ENCODE peak calls at places on chromosomes 1 and 21, in seven cellular contexts. K, R, W, C, U, E and A are unnamed samples.

GRCh38 chr1:225156254-225156653 is 226.8 kb downstream of the DNAH14 start:
- DNase-seq in E (no peak), K (no peak), R (no peak), W (no peak), C (peak; percentile 70), U (no peak), A (no peak)

GRCh38 chr1:97943354-97943753 is 22.5 kb upstream of the DPYD start:
- DNase-seq in K (no peak), E (no peak), W (no peak), R (no peak), U (no peak), C (peak; percentile 65), A (no peak)

GRCh38 chr1:62294211-62294610 is 25.0 kb downstream of the KANK4 start:
- DNase-seq in U (no peak), W (no peak), R (no peak), K (no peak), C (peak; percentile 17), E (no peak), A (no peak)

GRCh38 chr1:42971848-42972291 is 13.2 kb upstream of the SLC2A1 start:
- DNase-seq in U (no peak), K (no peak), W (no peak), R (peak; percentile 78), E (no peak), C (peak; percentile 83), A (no peak)

GRCh38 chr1:242139437-242139836 is 140.5 kb upstream of the MAP1LC3C start:
- DNase-seq in K (no peak), R (no peak), E (no peak), C (no peak), W (no peak), U (no peak), A (no peak)

GRCh38 chr1:169288011-169288414 is 79.6 kb downstream of the NME7 start:
- DNase-seq in W (no peak), E (no peak), R (no peak), K (no peak), U (no peak), C (peak; percentile 60), A (no peak)

GRCh38 chr21:16522512-16522911 is 792.7 kb downstream of the USP25 start:
- DNase-seq in U (no peak), W (no peak), R (peak; percentile 59), C (no peak), K (no peak), E (no peak), A (no peak)

GRCh38 chr1:83499998-83500397 is 498.9 kb downstream of the TTLL7 start:
- DNase-seq in R (no peak), W (no peak), E (no peak), U (no peak), K (no peak), C (no peak), A (no peak)

GRCh38 chr1:203522237-203522636 is 28.3 kb downstream of the OPTC start:
- DNase-seq in K (no peak), C (no peak), R (no peak), W (no peak), U (no peak), E (no peak), A (no peak)

GRCh38 chr1:225437710-225438437 is 10.0 kb upstream of the LBR start:
- DNase-seq in U (no peak), E (no peak), R (no peak), W (no peak), K (no peak), C (peak; percentile 74), A (no peak)

GRCh38 chr1:34002810-34003209 is 138.9 kb downstream of the HMGB4 start:
- DNase-seq in W (no peak), C (no peak), R (no peak), K (no peak), E (no peak), U (no peak), A (no peak)

GRCh38 chr1:8015809-8016165 is 10.3 kb downstream of the ERRFI1 start:
- DNase-seq in U (no peak), E (no peak), W (no peak), C (peak; percentile 85), K (no peak), R (no peak), A (no peak)

GRCh38 chr1:9451086-9451485 is 88.2 kb upstream of the SLC25A33 start:
- DNase-seq in C (no peak), R (no peak), W (no peak), U (no peak), K (no peak), E (no peak), A (no peak)

GRCh38 chr1:9448132-9449105 is 90.8 kb upstream of the SLC25A33 start:
- DNase-seq in W (no peak), C (no peak), U (no peak), K (no peak), R (no peak), E (no peak), A (no peak)

GRCh38 chr1:9447215-9447960 is 91.9 kb upstream of the SLC25A33 start:
- DNase-seq in U (no peak), E (no peak), C (no peak), R (no peak), K (no peak), W (peak; percentile 77), A (no peak)

GRCh38 chr1:9449976-9450696 is 89.1 kb upstream of the SLC25A33 start:
- DNase-seq in E (no peak), W (no peak), K (peak; percentile 53), C (no peak), U (no peak), R (no peak), A (no peak)

GRCh38 chr1:9449106-9449627 is 90.1 kb upstream of the SLC25A33 start:
- DNase-seq in W (no peak), K (peak; percentile 82), C (peak; percentile 62), E (no peak), R (no peak), U (peak; percentile 92), A (no peak)
- H3K27ac ChIP-seq in W (peak overlapping the region; percentile 94), K (peak overlapping the region; percentile 29), C (no peak overlapping the region), E (peak overlapping the region; percentile 65), R (peak overlapping the region; percentile 2), U (peak overlapping the region; percentile 71), A (no peak overlapping the region)

DNA sequence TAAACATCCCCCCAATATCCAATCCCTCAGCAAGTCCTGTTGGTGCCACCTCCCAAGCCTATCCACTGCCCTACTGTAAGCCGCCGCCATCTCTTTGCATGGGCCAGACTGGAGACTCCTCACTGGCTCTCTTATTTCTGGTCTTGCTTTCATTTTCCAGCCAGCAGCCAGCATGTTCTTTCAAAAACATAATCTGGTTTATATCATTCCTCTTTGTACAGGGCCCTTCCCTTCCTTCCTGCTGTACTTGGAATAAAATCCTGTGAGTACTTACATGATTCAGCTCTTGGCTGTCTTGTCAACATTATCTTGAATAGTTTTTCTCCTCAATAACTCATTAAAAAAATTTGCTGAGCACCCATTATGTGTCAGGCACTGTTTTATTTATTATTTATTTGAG is 28.2 kb downstream of the TLR5 start:
- DNase-seq in U (no peak), W (no peak), K (no peak), R (no peak), C (peak; percentile 72), E (no peak), A (no peak)
- H3K27ac ChIP-seq in U (no peak overlapping the region), W (no peak overlapping the region), K (no peak overlapping the region), R (no peak overlapping the region), C (no peak overlapping the region), E (peak overlapping the region; percentile 13), A (no peak overlapping the region)

GRCh38 chr1:150487763-150488115 is 520 bp downstream of the TARS2 start:
- DNase-seq in W (no peak), C (no peak), K (no peak), R (no peak), E (no peak), U (no peak), A (no peak)
- H3K27ac ChIP-seq in W (no peak overlapping the region), C (no peak overlapping the region), K (peak overlapping the region; percentile 79), R (no peak overlapping the region), E (peak overlapping the region; percentile 60), U (peak overlapping the region; percentile 69), A (peak overlapping the region; percentile 92)

GRCh38 chr1:223721658-223722606 is 9.6 kb downstream of the CAPN2 start:
- DNase-seq in E (no peak), U (no peak), W (no peak), R (no peak), K (no peak), C (no peak), A (no peak)
- H3K27ac ChIP-seq in E (peak overlapping the region; percentile 34), U (peak overlapping the region; percentile 4), W (peak overlapping the region; percentile 10), R (peak overlapping the region; percentile 96), K (peak overlapping the region; percentile 87), C (no peak overlapping the region), A (peak overlapping the region; percentile 99)